ENCODE peak calls at places on chromosomes 16 and 17, in eight cellular contexts. One of them, this sample, is unnamed.

GRCh38 chr16:53622315-53622714 is 81.3 kb downstream of the RPGRIP1L start:
- DNase-seq in lung: no peak
- DNase-seq in right atrium auricular region: no peak
- DNase-seq in fibroblast of pulmonary artery: no peak
- DNase-seq in adrenal gland: no peak
- DNase-seq in GM10248: no peak
- DNase-seq in CD14-positive monocyte: no peak
- DNase-seq in heart right ventricle: no peak
- DNase-seq in this sample: no peak

GRCh38 chr16:87636050-87636684 is 33.9 kb downstream of the JPH3 start:
- DNase-seq in lung: peak
- DNase-seq in right atrium auricular region: peak
- DNase-seq in fibroblast of pulmonary artery: peak
- DNase-seq in adrenal gland: peak
- DNase-seq in GM10248: peak
- DNase-seq in CD14-positive monocyte: peak
- DNase-seq in heart right ventricle: peak
- DNase-seq in this sample: no peak

GRCh38 chr17:313911-314613 is 38.5 kb downstream of the RPH3AL start:
- DNase-seq in lung: no peak
- DNase-seq in right atrium auricular region: no peak
- DNase-seq in fibroblast of pulmonary artery: no peak
- DNase-seq in adrenal gland: no peak
- DNase-seq in GM10248: no peak
- DNase-seq in CD14-positive monocyte: no peak
- DNase-seq in heart right ventricle: no peak
- DNase-seq in this sample: no peak

GRCh38 chr17:16354585-16354984 is 1.3 kb upstream of the CENPV start:
- DNase-seq in lung: no peak
- DNase-seq in right atrium auricular region: no peak
- DNase-seq in fibroblast of pulmonary artery: no peak
- DNase-seq in adrenal gland: no peak
- DNase-seq in GM10248: no peak
- DNase-seq in CD14-positive monocyte: no peak
- DNase-seq in heart right ventricle: no peak
- DNase-seq in this sample: no peak

GRCh38 chr16:47311738-47312505 is 148.9 kb downstream of the ITFG1 start:
- DNase-seq in lung: no peak
- DNase-seq in right atrium auricular region: no peak
- DNase-seq in fibroblast of pulmonary artery: peak
- DNase-seq in adrenal gland: no peak
- DNase-seq in GM10248: no peak
- DNase-seq in CD14-positive monocyte: no peak
- DNase-seq in heart right ventricle: no peak
- DNase-seq in this sample: no peak

GRCh38 chr17:78351449-78352006 is 8.3 kb downstream of the SOCS3 start:
- DNase-seq in lung: peak
- DNase-seq in right atrium auricular region: peak
- DNase-seq in fibroblast of pulmonary artery: peak
- DNase-seq in adrenal gland: peak
- DNase-seq in GM10248: no peak
- DNase-seq in CD14-positive monocyte: peak
- DNase-seq in heart right ventricle: peak
- DNase-seq in this sample: no peak

GRCh38 chr16:81611721-81612120 is 167.1 kb downstream of the CMIP start:
- DNase-seq in lung: no peak
- DNase-seq in right atrium auricular region: no peak
- DNase-seq in fibroblast of pulmonary artery: no peak
- DNase-seq in adrenal gland: no peak
- DNase-seq in GM10248: no peak
- DNase-seq in CD14-positive monocyte: no peak
- DNase-seq in heart right ventricle: no peak
- DNase-seq in this sample: no peak

GRCh38 chr16:56514845-56515244 is 5.0 kb downstream of the BBS2 start:
- DNase-seq in lung: no peak
- DNase-seq in right atrium auricular region: no peak
- DNase-seq in fibroblast of pulmonary artery: no peak
- DNase-seq in adrenal gland: no peak
- DNase-seq in GM10248: no peak
- DNase-seq in CD14-positive monocyte: no peak
- DNase-seq in heart right ventricle: no peak
- DNase-seq in this sample: no peak

GRCh38 chr16:1018447-1018846 is 36.9 kb downstream of the SOX8 start:
- DNase-seq in lung: no peak
- DNase-seq in right atrium auricular region: no peak
- DNase-seq in fibroblast of pulmonary artery: no peak
- DNase-seq in adrenal gland: no peak
- DNase-seq in GM10248: no peak
- DNase-seq in CD14-positive monocyte: no peak
- DNase-seq in heart right ventricle: no peak
- DNase-seq in this sample: no peak

GRCh38 chr16:79089735-79090284 is 510.7 kb downstream of the MAF start:
- DNase-seq in lung: no peak
- DNase-seq in right atrium auricular region: no peak
- DNase-seq in fibroblast of pulmonary artery: no peak
- DNase-seq in adrenal gland: no peak
- DNase-seq in GM10248: no peak
- DNase-seq in CD14-positive monocyte: peak
- DNase-seq in heart right ventricle: no peak
- DNase-seq in this sample: no peak

GRCh38 chr17:6567528-6568185 is 11.3 kb upstream of the PITPNM3 start:
- DNase-seq in lung: peak
- DNase-seq in right atrium auricular region: no peak
- DNase-seq in fibroblast of pulmonary artery: no peak
- DNase-seq in adrenal gland: peak
- DNase-seq in GM10248: peak
- DNase-seq in CD14-positive monocyte: no peak
- DNase-seq in heart right ventricle: no peak
- DNase-seq in this sample: peak
- TF ChIP-seq CTCF in lung: no peak
- TF ChIP-seq CTCF in right atrium auricular region: no peak
- TF ChIP-seq CTCF in fibroblast of pulmonary artery: no peak
- TF ChIP-seq CTCF in adrenal gland: no peak
- TF ChIP-seq CTCF in GM10248: no peak
- TF ChIP-seq CTCF in CD14-positive monocyte: no peak
- TF ChIP-seq CTCF in heart right ventricle: no peak
- TF ChIP-seq CTCF in this sample: no peak

GRCh38 chr17:45649796-45650195 is 134.3 kb upstream of the CRHR1 start:
- DNase-seq in lung: no peak
- DNase-seq in right atrium auricular region: no peak
- DNase-seq in fibroblast of pulmonary artery: no peak
- DNase-seq in adrenal gland: no peak
- DNase-seq in GM10248: no peak
- DNase-seq in CD14-positive monocyte: no peak
- DNase-seq in heart right ventricle: no peak
- DNase-seq in this sample: no peak

GRCh38 chr17:45646288-45646988 is 137.7 kb upstream of the CRHR1 start:
- DNase-seq in lung: no peak
- DNase-seq in right atrium auricular region: no peak
- DNase-seq in fibroblast of pulmonary artery: no peak
- DNase-seq in adrenal gland: no peak
- DNase-seq in GM10248: no peak
- DNase-seq in CD14-positive monocyte: no peak
- DNase-seq in heart right ventricle: no peak
- DNase-seq in this sample: no peak

GRCh38 chr17:45651145-45651713 is 132.9 kb upstream of the CRHR1 start:
- DNase-seq in lung: no peak
- DNase-seq in right atrium auricular region: no peak
- DNase-seq in fibroblast of pulmonary artery: no peak
- DNase-seq in adrenal gland: no peak
- DNase-seq in GM10248: no peak
- DNase-seq in CD14-positive monocyte: no peak
- DNase-seq in heart right ventricle: no peak
- DNase-seq in this sample: no peak

GRCh38 chr17:45650601-45651000 is 133.5 kb upstream of the CRHR1 start:
- DNase-seq in lung: no peak
- DNase-seq in right atrium auricular region: no peak
- DNase-seq in fibroblast of pulmonary artery: no peak
- DNase-seq in adrenal gland: no peak
- DNase-seq in GM10248: no peak
- DNase-seq in CD14-positive monocyte: no peak
- DNase-seq in heart right ventricle: no peak
- DNase-seq in this sample: no peak

GRCh38 chr17:45648642-45649041 is 135.5 kb upstream of the CRHR1 start:
- DNase-seq in lung: no peak
- DNase-seq in right atrium auricular region: no peak
- DNase-seq in fibroblast of pulmonary artery: no peak
- DNase-seq in adrenal gland: no peak
- DNase-seq in GM10248: no peak
- DNase-seq in CD14-positive monocyte: no peak
- DNase-seq in heart right ventricle: no peak
- DNase-seq in this sample: no peak
- TF ChIP-seq CTCF in lung: no peak
- TF ChIP-seq CTCF in right atrium auricular region: no peak
- TF ChIP-seq CTCF in fibroblast of pulmonary artery: no peak
- TF ChIP-seq CTCF in adrenal gland: no peak
- TF ChIP-seq CTCF in GM10248: no peak
- TF ChIP-seq CTCF in CD14-positive monocyte: peak
- TF ChIP-seq CTCF in heart right ventricle: no peak
- TF ChIP-seq CTCF in this sample: peak

GRCh38 chr17:35117984-35118383 is 1.7 kb downstream of the RAD51D start:
- DNase-seq in lung: no peak
- DNase-seq in right atrium auricular region: no peak
- DNase-seq in fibroblast of pulmonary artery: peak
- DNase-seq in adrenal gland: no peak
- DNase-seq in GM10248: peak
- DNase-seq in CD14-positive monocyte: no peak
- DNase-seq in heart right ventricle: no peak
- DNase-seq in this sample: no peak
- TF ChIP-seq CTCF in lung: no peak
- TF ChIP-seq CTCF in right atrium auricular region: no peak
- TF ChIP-seq CTCF in fibroblast of pulmonary artery: peak
- TF ChIP-seq CTCF in adrenal gland: no peak
- TF ChIP-seq CTCF in GM10248: peak
- TF ChIP-seq CTCF in CD14-positive monocyte: peak
- TF ChIP-seq CTCF in heart right ventricle: no peak
- TF ChIP-seq CTCF in this sample: no peak

GRCh38 chr16:17375388-17376304 is 95.1 kb downstream of the XYLT1 start:
- DNase-seq in lung: no peak
- DNase-seq in right atrium auricular region: no peak
- DNase-seq in fibroblast of pulmonary artery: no peak
- DNase-seq in adrenal gland: no peak
- DNase-seq in GM10248: no peak
- DNase-seq in CD14-positive monocyte: peak
- DNase-seq in heart right ventricle: no peak
- DNase-seq in this sample: no peak
- TF ChIP-seq CTCF in lung: no peak
- TF ChIP-seq CTCF in right atrium auricular region: no peak
- TF ChIP-seq CTCF in fibroblast of pulmonary artery: no peak
- TF ChIP-seq CTCF in adrenal gland: no peak
- TF ChIP-seq CTCF in GM10248: peak
- TF ChIP-seq CTCF in CD14-positive monocyte: peak
- TF ChIP-seq CTCF in heart right ventricle: no peak
- TF ChIP-seq CTCF in this sample: no peak

DNA sequence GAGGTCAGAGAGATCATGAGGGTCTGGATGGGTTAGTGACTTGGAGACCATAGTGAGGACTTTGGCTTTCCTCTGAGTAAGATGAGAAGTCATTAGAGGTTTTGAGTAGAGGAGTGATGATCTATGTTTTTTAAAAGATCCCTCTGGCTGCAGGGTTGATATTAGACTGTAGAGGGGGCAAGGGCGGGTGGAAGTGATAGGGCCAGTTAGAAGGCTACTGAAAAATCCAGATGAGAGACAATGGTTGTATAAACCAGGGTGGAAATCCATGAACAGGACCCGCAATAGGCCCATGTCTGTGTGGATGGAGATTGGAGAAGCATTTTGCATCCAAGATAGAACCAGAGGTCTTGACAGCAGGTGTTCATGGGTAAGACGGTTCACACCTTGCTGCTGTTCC is 9.8 kb downstream of the ITGAL start:
- DNase-seq in lung: no peak
- DNase-seq in right atrium auricular region: no peak
- DNase-seq in fibroblast of pulmonary artery: peak
- DNase-seq in adrenal gland: no peak
- DNase-seq in GM10248: no peak
- DNase-seq in CD14-positive monocyte: no peak
- DNase-seq in heart right ventricle: no peak
- DNase-seq in this sample: no peak
- TF ChIP-seq CTCF in lung: no peak
- TF ChIP-seq CTCF in right atrium auricular region: no peak
- TF ChIP-seq CTCF in fibroblast of pulmonary artery: peak
- TF ChIP-seq CTCF in adrenal gland: no peak
- TF ChIP-seq CTCF in GM10248: no peak
- TF ChIP-seq CTCF in CD14-positive monocyte: no peak
- TF ChIP-seq CTCF in heart right ventricle: peak
- TF ChIP-seq CTCF in this sample: peak

DNA sequence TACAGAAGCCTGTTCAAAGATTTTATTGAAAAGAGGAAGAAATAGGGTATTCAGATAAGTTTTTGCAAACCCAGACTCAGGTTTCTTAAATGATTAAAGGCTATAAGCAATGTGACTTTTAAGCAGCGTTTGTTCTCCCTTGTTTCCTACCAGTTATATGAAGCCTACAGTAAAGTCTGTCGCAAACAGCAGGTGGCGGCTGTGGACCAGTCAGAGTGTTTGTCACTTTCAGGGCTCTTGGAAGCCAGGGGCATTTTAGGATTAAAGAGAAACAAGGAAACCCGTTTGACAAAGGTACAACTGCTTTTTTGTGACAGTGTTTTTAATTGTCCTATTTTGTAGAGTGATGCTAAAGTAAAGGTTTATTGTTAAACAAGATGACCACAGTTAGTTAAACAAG is 7.7 kb upstream of the RARA start:
- DNase-seq in lung: no peak
- DNase-seq in right atrium auricular region: no peak
- DNase-seq in fibroblast of pulmonary artery: no peak
- DNase-seq in adrenal gland: no peak
- DNase-seq in GM10248: no peak
- DNase-seq in CD14-positive monocyte: no peak
- DNase-seq in heart right ventricle: no peak
- DNase-seq in this sample: no peak
- TF ChIP-seq CTCF in lung: no peak
- TF ChIP-seq CTCF in right atrium auricular region: peak
- TF ChIP-seq CTCF in fibroblast of pulmonary artery: no peak
- TF ChIP-seq CTCF in adrenal gland: no peak
- TF ChIP-seq CTCF in GM10248: no peak
- TF ChIP-seq CTCF in CD14-positive monocyte: no peak
- TF ChIP-seq CTCF in heart right ventricle: peak
- TF ChIP-seq CTCF in this sample: peak

This sample was measured in type B pancreatic cell.